ENCODE peak calls at places on chromosomes 16 and 17, in four cellular contexts. M is spleen, W is heart left ventricle, H is SK-N-SH. F is an unnamed sample.

GRCh38 chr17:44922746-44923470 is 7.6 kb upstream of the GFAP start:
- DNase-seq in H (peak), M (peak), W (no peak), F (no peak)

GRCh38 chr17:22506861-22507260 is 814.5 kb downstream of the KCNJ18 start:
- DNase-seq in M (no peak), H (no peak), W (no peak), F (no peak)

GRCh38 chr16:2034695-2035430 is 8.2 kb downstream of the NHERF2 start:
- DNase-seq in W (peak), H (no peak), M (no peak), F (no peak)

GRCh38 chr16:74811911-74812310 is 37.3 kb upstream of the FA2H start:
- DNase-seq in H (no peak), W (no peak), M (no peak), F (no peak)

GRCh38 chr16:23323224-23324030 is 21.3 kb downstream of the SCNN1B start:
- DNase-seq in W (no peak), M (no peak), H (no peak), F (peak)

GRCh38 chr17:69492410-69493071 is 78.0 kb downstream of the MAP2K6 start:
- DNase-seq in W (no peak), M (no peak), H (peak), F (no peak)

GRCh38 chr17:22128171-22128570 is 435.8 kb downstream of the KCNJ18 start:
- DNase-seq in H (no peak), W (no peak), M (no peak), F (no peak)

GRCh38 chr16:57826706-57827625 is 24.7 kb upstream of the KIFC3 start:
- DNase-seq in H (no peak), W (peak), M (peak), F (no peak)

GRCh38 chr16:89721644-89722391 is 481 bp downstream of the ZNF276 start:
- DNase-seq in H (peak), W (peak), M (peak), F (peak)

GRCh38 chr17:83106036-83106577 is 26.7 kb downstream of the METRNL start:
- DNase-seq in H (no peak), M (no peak), W (no peak), F (no peak)

GRCh38 chr17:49978501-49978900 is 9.5 kb downstream of the DLX4 start:
- DNase-seq in W (no peak), M (no peak), H (no peak), F (no peak)

GRCh38 chr16:85514601-85515318 is 98.4 kb upstream of the GSE1 start:
- DNase-seq in H (peak), W (peak), M (no peak), F (no peak)

GRCh38 chr16:29192329-29193247 is 207.7 kb downstream of the LAT start:
- DNase-seq in H (no peak), W (no peak), M (peak), F (no peak)
- TF ChIP-seq CTCF in H (no peak), W (peak), M (no peak), F (no peak)

GRCh38 chr17:30920683-30921543 is 832 bp upstream of the ADAP2 start:
- DNase-seq in M (no peak), W (no peak), H (no peak), F (no peak)
- TF ChIP-seq CTCF in M (no peak), W (no peak), H (no peak), F (no peak)

GRCh38 chr17:57832711-57833596 is 16.9 kb downstream of the MRPS23 start:
- DNase-seq in W (peak), H (peak), M (peak), F (peak)

GRCh38 chr17:57835333-57835900 is 14.4 kb downstream of the MRPS23 start:
- DNase-seq in W (no peak), M (no peak), H (no peak), F (no peak)

GRCh38 chr17:57833597-57833939 is 16.3 kb downstream of the MRPS23 start:
- DNase-seq in M (no peak), H (no peak), W (no peak), F (no peak)

GRCh38 chr17:57832299-57832698 is 17.5 kb downstream of the MRPS23 start:
- DNase-seq in M (no peak), H (no peak), W (no peak), F (no peak)

GRCh38 chr17:57834146-57834741 is 15.6 kb downstream of the MRPS23 start:
- DNase-seq in M (no peak), H (peak), W (peak), F (no peak)
- TF ChIP-seq CTCF in M (no peak), H (no peak), W (no peak), F (no peak)

GRCh38 chr17:77542551-77543490 is 402.1 kb downstream of the SEC14L1 start:
- DNase-seq in M (peak), W (peak), H (peak), F (peak)

GRCh38 chr17:77548967-77549366 is 408.2 kb downstream of the SEC14L1 start:
- DNase-seq in M (no peak), W (no peak), H (no peak), F (no peak)

GRCh38 chr17:77543779-77544178 is 403.0 kb downstream of the SEC14L1 start:
- DNase-seq in W (no peak), H (no peak), M (no peak), F (no peak)

GRCh38 chr17:77544347-77544746 is 403.6 kb downstream of the SEC14L1 start:
- DNase-seq in M (no peak), H (no peak), W (no peak), F (no peak)

DNA sequence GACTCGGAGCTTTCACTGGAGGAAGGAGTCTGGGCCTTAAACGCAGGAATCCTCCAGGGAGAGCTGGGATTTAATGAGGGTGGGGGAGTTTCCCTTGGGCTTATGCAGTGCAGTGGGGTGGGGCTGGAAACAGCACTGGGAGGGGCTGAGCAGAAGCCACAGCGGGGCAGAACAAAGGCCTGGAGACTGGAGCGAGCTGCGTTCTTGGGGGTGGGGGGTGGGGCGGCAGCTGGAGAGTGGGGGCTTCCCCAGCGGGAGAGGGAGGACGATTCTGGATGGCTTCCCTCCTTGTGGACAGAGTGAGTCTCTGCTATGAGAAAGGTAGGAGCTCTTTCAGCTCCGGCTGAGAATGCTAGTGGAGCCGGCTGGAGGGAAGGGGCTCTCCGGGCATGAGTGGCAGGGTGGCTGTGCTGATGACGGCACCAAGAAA is 406.0 kb downstream of the SEC14L1 start:
- DNase-seq in H (peak), M (no peak), W (no peak), F (no peak)
- TF ChIP-seq CTCF in H (no peak), M (no peak), W (no peak), F (no peak)

DNA sequence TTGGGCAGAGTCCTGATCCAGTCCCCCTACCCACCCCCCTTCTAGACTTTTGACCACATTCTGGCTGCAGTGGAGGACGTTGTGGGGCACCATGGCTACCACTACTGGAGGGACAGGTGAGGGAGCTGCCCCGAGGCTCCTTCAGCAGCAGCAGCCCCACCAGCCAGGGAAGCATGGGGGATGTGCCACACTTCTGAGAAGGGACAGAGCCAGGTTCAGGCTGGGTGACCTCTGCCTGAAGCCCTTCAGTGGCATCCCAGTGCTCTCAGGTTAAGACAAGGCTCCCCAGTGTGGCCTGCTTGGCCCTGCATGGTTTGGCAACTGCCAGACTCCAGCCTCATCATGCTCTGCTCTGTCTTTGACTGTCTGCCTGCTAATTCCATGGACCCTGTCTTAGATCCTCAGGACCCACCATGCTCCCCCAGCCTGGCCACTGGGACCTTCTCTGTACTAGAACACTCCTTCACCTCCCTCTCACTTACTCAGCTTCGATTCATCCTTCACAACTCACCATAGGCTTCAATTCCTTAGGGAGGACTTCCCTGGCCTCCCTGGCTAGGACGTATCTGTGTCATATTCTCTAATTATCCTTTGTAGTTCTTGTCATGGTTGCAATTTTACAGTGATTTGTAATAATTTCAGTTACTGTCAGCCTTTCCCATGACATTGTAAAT is 8.8 kb downstream of the SLC9A5 start:
- DNase-seq in M (peak), H (no peak), W (peak), F (no peak)
- TF ChIP-seq CTCF in M (no peak), H (no peak), W (no peak), F (no peak)

DNA sequence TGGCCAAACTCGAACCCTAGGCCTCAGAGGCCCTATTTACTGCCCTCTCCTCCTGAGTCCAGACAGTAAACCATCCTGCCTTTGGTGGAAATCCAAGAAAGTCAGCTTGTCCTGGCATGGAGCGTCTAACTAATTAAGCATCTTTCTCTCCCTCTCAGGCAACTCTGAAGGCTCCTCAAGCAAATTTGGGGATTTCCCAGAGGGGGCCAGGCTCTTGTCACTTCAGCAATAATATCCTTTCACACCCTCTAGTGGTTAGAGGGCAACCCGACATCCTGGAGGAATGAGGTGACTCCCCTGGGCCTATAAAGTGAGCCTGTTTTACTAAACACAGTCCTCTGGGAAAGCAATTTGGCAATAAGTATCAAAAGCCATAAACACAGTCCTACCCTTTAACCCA is 60.4 kb downstream of the NOG start:
- DNase-seq in M (no peak), W (no peak), H (peak), F (peak)
- TF ChIP-seq CTCF in M (peak), W (peak), H (peak), F (no peak)

GRCh38 chr17:33962857-33963655 is 292.0 kb upstream of the CCL2 start:
- DNase-seq in H (no peak), M (no peak), W (no peak), F (no peak)

GRCh38 chr17:33967608-33968349 is 287.3 kb upstream of the CCL2 start:
- DNase-seq in H (no peak), W (no peak), M (no peak), F (no peak)

GRCh38 chr17:33966410-33967063 is 288.5 kb upstream of the CCL2 start:
- DNase-seq in W (no peak), H (no peak), M (no peak), F (no peak)

GRCh38 chr17:33968350-33969044 is 286.6 kb upstream of the CCL2 start:
- DNase-seq in M (no peak), W (no peak), H (no peak), F (peak)

GRCh38 chr17:33964344-33964979 is 290.6 kb upstream of the CCL2 start:
- DNase-seq in W (no peak), H (no peak), M (no peak), F (peak)
- TF ChIP-seq CTCF in W (no peak), H (no peak), M (no peak), F (peak)

DNA sequence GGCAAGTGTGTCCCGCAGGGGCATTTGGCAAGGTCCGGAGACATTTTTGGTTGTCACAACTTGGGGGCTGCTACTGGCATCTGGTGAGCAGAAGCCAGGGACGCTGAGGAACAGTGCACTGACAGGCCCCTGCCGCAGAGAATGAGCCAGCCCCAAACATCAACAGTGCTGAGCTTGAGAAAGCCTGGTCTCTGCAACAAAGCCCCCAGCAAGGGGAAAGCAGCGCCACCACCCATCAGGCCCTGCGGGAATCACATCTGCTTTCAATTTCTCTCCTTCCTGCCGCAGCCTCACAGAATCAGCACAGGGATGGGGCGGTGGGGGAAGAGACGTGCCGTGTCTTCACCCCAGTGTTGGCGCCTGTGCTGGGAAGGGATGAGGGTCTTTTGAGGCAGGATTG is 14.8 kb upstream of the PRPSAP1 start:
- DNase-seq in H (peak), W (no peak), M (no peak), F (no peak)
- TF ChIP-seq CTCF in H (peak), W (no peak), M (no peak), F (no peak)